ENCODE peak calls at places on chromosomes 7 and 10, in ten cellular contexts. F, M, D, R, B, A, Y, H, P and U are unnamed samples.

GRCh38 chr10:89591796-89592271 is 53.2 kb downstream of the PANK1 start:
- DNase-seq in R (no peak), H (peak; percentile 32), A (peak; percentile 47), P (peak; percentile 18), B (no peak), M (no peak), Y (no peak), F (no peak), D (no peak), U (no peak)

GRCh38 chr10:63236113-63236935 is 103.2 kb downstream of the NRBF2 start:
- DNase-seq in D (peak; percentile 65), B (no peak), F (peak; percentile 41), R (no peak), H (peak; percentile 96), M (peak; percentile 80), Y (no peak), A (no peak), P (peak; percentile 48), U (peak; percentile 42)

GRCh38 chr7:75611557-75612178 is 119.5 kb downstream of the SPDYE5 start:
- DNase-seq in B (peak; percentile 34), Y (peak; percentile 86), M (no peak), P (peak; percentile 69), F (no peak), R (no peak), A (peak; percentile 87), D (no peak), H (no peak), U (no peak)

GRCh38 chr7:77940647-77941046 is 142.1 kb downstream of the PHTF2 start:
- DNase-seq in M (peak; percentile 6), P (no peak), F (peak; percentile 68), A (no peak), H (peak; percentile 48), B (no peak), D (peak; percentile 38), R (no peak), Y (no peak), U (no peak)

GRCh38 chr7:135236727-135237126 is 3.1 kb downstream of the STRA8 start:
- DNase-seq in Y (no peak), B (no peak), D (no peak), R (no peak), A (no peak), M (no peak), P (no peak), H (no peak), F (no peak), U (no peak)

GRCh38 chr7:15755061-15755460 is 68.6 kb upstream of the MEOX2 start:
- DNase-seq in M (no peak), R (no peak), P (no peak), Y (no peak), F (no peak), A (no peak), B (no peak), H (no peak), D (no peak), U (no peak)

GRCh38 chr10:46525824-46526681 is 30.4 kb downstream of the GPRIN2 start:
- DNase-seq in A (no peak), P (peak; percentile 3), B (no peak), Y (no peak), D (no peak), F (no peak), H (peak; percentile 30), R (no peak), M (no peak), U (no peak)

GRCh38 chr7:8147760-8148463 is 114.1 kb downstream of the ICA1 start:
- DNase-seq in H (no peak), A (peak; percentile 25), B (no peak), Y (no peak), M (no peak), P (no peak), R (no peak), F (no peak), D (no peak), U (no peak)

GRCh38 chr7:101373812-101374612 is 11.3 kb downstream of the COL26A1 start:
- DNase-seq in R (no peak), Y (no peak), B (no peak), M (no peak), P (no peak), D (no peak), F (no peak), A (no peak), H (no peak), U (no peak)

GRCh38 chr10:126013489-126014281 is 117.3 kb downstream of the FANK1 start:
- DNase-seq in Y (no peak), B (no peak), P (no peak), A (no peak), D (peak; percentile 51), H (peak; percentile 96), R (no peak), F (no peak), M (peak; percentile 83), U (no peak)

GRCh38 chr10:52249850-52250395 is 64.2 kb upstream of the DKK1 start:
- DNase-seq in M (no peak), H (no peak), B (no peak), D (no peak), F (no peak), P (no peak), R (no peak), Y (no peak), A (no peak), U (no peak)

GRCh38 chr7:108463613-108464012 is 7.4 kb upstream of the NRCAM start:
- DNase-seq in A (no peak), H (no peak), B (no peak), M (no peak), R (peak; percentile 47), D (no peak), P (no peak), F (no peak), Y (no peak), U (no peak)

GRCh38 chr10:67837519-67838314 is at the start of gene DNAJC12:
- DNase-seq in P (peak; percentile 32), F (peak; percentile 96), H (peak; percentile 82), R (no peak), A (no peak), D (peak; percentile 56), B (no peak), Y (no peak), M (peak; percentile 30), U (no peak)

GRCh38 chr10:86819567-86819966 is 63.1 kb downstream of the BMPR1A start:
- DNase-seq in Y (no peak), D (no peak), M (no peak), R (no peak), A (no peak), B (no peak), F (no peak), P (no peak), H (peak; percentile 61), U (no peak)

GRCh38 chr10:58373446-58373834 is 11.8 kb upstream of the TFAM start:
- DNase-seq in Y (no peak), A (no peak), F (no peak), B (no peak), H (no peak), R (no peak), M (no peak), P (no peak), D (no peak), U (no peak)

GRCh38 chr7:12569673-12570072 is 847 bp upstream of the SCIN start:
- DNase-seq in M (no peak), R (no peak), F (no peak), B (no peak), D (no peak), Y (no peak), A (no peak), H (no peak), P (no peak), U (no peak)

GRCh38 chr7:141976524-141977245 is 3.1 kb upstream of the TAS2R38 start:
- DNase-seq in B (no peak), M (no peak), D (no peak), P (no peak), A (no peak), F (no peak), Y (no peak), H (no peak), R (no peak), U (no peak)
- H3K4me3 ChIP-seq in B (no peak overlapping the region), M (no peak overlapping the region), D (peak overlapping the region; percentile 43), P (no peak overlapping the region), A (no peak overlapping the region), F (no peak overlapping the region), Y (no peak overlapping the region), H (no peak overlapping the region), R (peak overlapping the region; percentile 46), U (no peak overlapping the region)

DNA sequence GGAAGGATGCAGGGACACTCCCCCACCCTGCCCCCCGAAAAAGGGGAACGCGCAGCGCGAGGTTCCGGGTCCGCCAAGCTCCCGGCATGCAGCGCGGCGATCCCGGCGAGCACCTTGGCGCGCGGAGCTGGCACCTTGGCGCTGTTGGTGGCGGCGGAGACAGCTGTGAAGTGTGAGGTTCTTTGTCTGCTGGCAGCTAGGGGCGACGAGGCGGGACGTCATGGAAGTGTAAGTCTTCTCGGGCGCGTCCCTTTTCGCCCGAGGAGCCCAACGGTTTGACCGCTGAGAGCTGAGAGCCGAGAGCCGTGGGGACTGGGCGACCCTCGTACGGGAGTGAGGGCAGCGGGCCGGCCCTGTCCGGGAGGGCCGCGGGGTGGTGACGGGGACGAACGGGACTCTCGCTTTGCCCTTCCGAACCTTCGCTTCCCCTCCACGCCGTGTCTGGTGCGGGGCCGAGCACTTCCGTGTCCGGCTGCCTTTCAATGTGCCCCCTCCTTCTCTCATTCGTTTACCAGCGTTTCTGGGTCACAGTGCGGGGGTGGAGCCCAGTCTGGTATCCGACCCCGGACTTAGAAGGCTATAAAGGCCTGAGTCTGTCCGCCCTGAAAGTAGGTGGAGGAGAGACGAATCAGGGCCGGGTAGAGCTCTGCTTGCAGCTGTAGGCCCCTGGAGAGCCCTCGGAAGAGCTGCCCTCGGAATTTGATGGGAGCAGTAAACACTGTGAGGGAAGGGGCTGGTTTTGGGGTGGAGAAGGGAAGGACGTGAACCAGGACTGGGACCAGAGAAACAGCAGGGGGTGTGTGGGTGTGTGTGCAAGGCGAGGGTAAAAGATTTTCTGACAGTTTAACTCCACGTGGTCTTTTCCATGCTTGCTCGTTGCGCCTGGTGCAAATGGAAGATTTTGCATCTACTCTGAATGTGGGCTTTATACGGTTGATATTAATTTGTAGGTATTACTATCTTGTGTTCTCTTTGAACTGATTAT is at the start of gene CRCP:
- DNase-seq in F (peak; percentile 82), Y (peak; percentile 83), R (peak; percentile 86), P (peak; percentile 82), A (peak; percentile 83), M (peak; percentile 30), B (peak; percentile 80), D (peak; percentile 83), H (peak; percentile 70), U (peak; percentile 62)
- TF ChIP-seq CTCF in F (no peak), Y (peak; percentile 40), R (no peak), P (no peak), A (peak; percentile 25), M (peak; percentile 62), B (no peak), D (no peak), H (peak; percentile 44), U (peak; percentile 49)

DNA sequence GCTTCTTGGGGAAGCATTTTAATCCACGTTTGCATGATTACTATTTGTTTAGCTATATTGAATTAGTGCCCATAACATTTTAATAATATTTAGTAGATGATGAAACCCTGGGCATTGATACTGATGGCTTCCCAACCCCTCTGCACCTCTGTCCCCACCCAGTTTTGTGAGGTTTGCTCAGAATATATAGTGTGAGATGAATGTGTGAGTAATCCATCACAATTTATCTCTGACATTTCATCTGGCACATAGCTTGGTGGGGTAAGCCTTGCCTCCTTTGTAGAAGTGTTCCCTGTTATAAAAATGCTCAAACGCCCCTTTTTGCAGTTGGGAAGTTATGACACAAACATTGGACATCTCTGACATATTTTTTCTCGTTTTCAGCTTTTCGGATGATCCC is 104.2 kb downstream of the WNT2 start:
- DNase-seq in D (no peak), M (no peak), R (no peak), P (no peak), B (no peak), F (no peak), H (no peak), A (no peak), Y (no peak), U (no peak)
- H3K4me3 ChIP-seq in D (no peak overlapping the region), M (no peak overlapping the region), R (no peak overlapping the region), P (no peak overlapping the region), B (no peak overlapping the region), F (no peak overlapping the region), H (no peak overlapping the region), A (no peak overlapping the region), Y (no peak overlapping the region), U (no peak overlapping the region)

GRCh38 chr10:121974535-121975294 is at the start of gene NSMCE4A:
- DNase-seq in Y (peak; percentile 81), P (peak; percentile 68), B (peak; percentile 53), D (peak; percentile 90), R (peak; percentile 68), A (peak; percentile 83), M (peak; percentile 33), F (peak; percentile 91), H (peak; percentile 71), U (peak; percentile 42)
- TF ChIP-seq CTCF in Y (no peak), P (peak; percentile 88), B (no peak), D (peak; percentile 75), R (peak; percentile 28), A (no peak), M (peak; percentile 58), F (peak; percentile 66), H (peak; percentile 71), U (no peak)